ENCODE peak calls at places on chromosomes 4 and X, in ten cellular contexts. M is Kasumi-1; O is NCI-H510A; S is HCT116; R is NCI-H748 treated with DMSO at 0.1 percent for 48 hours; I is immature natural killer cell; E is nucleus accumbens; C is caudate nucleus; D is stimulated activated CD8-positive, alpha-beta memory T cell treated with anti-CD3 and anti-CD28 coated beads, Interleukin-2, amount 100 ng/mL, for 1 hour; G is transverse colon. L is an unnamed sample.

GRCh38 chr4:110849461-110849860 is 226.6 kb upstream of the PITX2 start:
- DNase-seq in E (no peak), I (no peak), O (no peak), M (no peak), C (no peak), G (no peak), S (no peak), D (no peak), R (no peak), L (no peak)

GRCh38 chrX:123961268-123962005 is at the start of gene STAG2:
- DNase-seq in I (peak; percentile 59), G (peak; percentile 77), M (peak; percentile 64), O (peak; percentile 84), R (peak; percentile 65), D (no peak), S (peak; percentile 73), E (peak; percentile 70), C (peak; percentile 55), L (peak; percentile 76)

GRCh38 chr4:8503801-8504200 is 63.2 kb downstream of the TRMT44 start:
- DNase-seq in R (no peak), I (no peak), E (no peak), O (no peak), S (no peak), M (no peak), C (no peak), G (no peak), D (no peak), L (no peak)

GRCh38 chr4:147590249-147590920 is 26.8 kb upstream of the TMEM184C start:
- DNase-seq in S (peak; percentile 54), M (peak; percentile 76), C (peak; percentile 8), E (peak; percentile 37), D (no peak), R (peak; percentile 2), I (peak; percentile 9), G (peak; percentile 33), O (no peak), L (no peak)

GRCh38 chrX:48737940-48738339 is 23.6 kb upstream of the GLOD5 start:
- DNase-seq in G (no peak), D (no peak), O (no peak), I (no peak), M (no peak), S (no peak), C (no peak), E (no peak), R (no peak), L (no peak)

GRCh38 chrX:12292996-12293765 is 154.9 kb downstream of the FRMPD4 start:
- DNase-seq in I (no peak), O (no peak), M (no peak), D (no peak), S (no peak), R (no peak), C (no peak), G (no peak), E (no peak), L (no peak)

GRCh38 chr4:98448923-98449322 is 187.7 kb downstream of the RAP1GDS1 start:
- DNase-seq in C (no peak), I (peak; percentile 47), E (no peak), O (no peak), R (no peak), D (no peak), S (no peak), G (peak; percentile 33), M (peak; percentile 30), L (no peak)

GRCh38 chr4:3783691-3784306 is 17.6 kb downstream of the ADRA2C start:
- DNase-seq in G (no peak), C (no peak), S (no peak), M (no peak), O (no peak), I (no peak), E (no peak), R (no peak), D (no peak), L (no peak)

GRCh38 chr4:168521736-168522135 is 24.9 kb downstream of the PALLD start:
- DNase-seq in C (no peak), M (no peak), R (no peak), G (no peak), O (no peak), S (no peak), I (no peak), E (no peak), D (no peak), L (no peak)

GRCh38 chrX:24341795-24342194 is 18.6 kb upstream of the SUPT20HL1 start:
- DNase-seq in R (no peak), I (no peak), E (no peak), D (no peak), G (no peak), O (no peak), C (no peak), S (no peak), M (no peak), L (no peak)

GRCh38 chrX:141468940-141469339 is 115.6 kb downstream of the SPANXA1 start:
- DNase-seq in S (no peak), C (no peak), G (no peak), O (no peak), R (no peak), D (no peak), I (no peak), M (no peak), E (no peak), L (no peak)

GRCh38 chr4:138182838-138183426 is 59.2 kb downstream of the SLC7A11 start:
- DNase-seq in I (no peak), S (peak; percentile 45), O (no peak), E (no peak), G (no peak), D (no peak), M (peak; percentile 78), C (no peak), R (peak; percentile 28), L (no peak)

GRCh38 chr4:36392916-36393315 is 111.5 kb downstream of the DTHD1 start:
- DNase-seq in O (no peak), S (no peak), G (no peak), M (no peak), I (no peak), R (no peak), E (no peak), C (no peak), D (no peak), L (no peak)

GRCh38 chr4:184955636-184956035 is 62.7 kb upstream of the HELT start:
- DNase-seq in M (no peak), R (no peak), I (no peak), O (no peak), C (no peak), E (no peak), D (no peak), G (no peak), S (no peak), L (no peak)

L was measured in GF-D8.